ENCODE peak calls at places on chromosome 17, in ten cellular contexts. Z, D, N, U, M, C, A, P, R and F are unnamed samples.

GRCh38 chr17:58224315-58224714 is 5.3 kb upstream of the MKS1 start:
- DNase-seq in N (no peak), R (peak; percentile 34), Z (no peak), C (peak; percentile 34), M (no peak), U (peak; percentile 43), A (no peak), P (peak; percentile 53), D (peak; percentile 55), F (no peak)

GRCh38 chr17:68290955-68291835 is at the start of the genes ARSG and SLC16A6:
- DNase-seq in N (peak; percentile 73), C (peak; percentile 40), P (peak; percentile 68), U (peak; percentile 34), Z (peak; percentile 55), D (peak; percentile 58), R (no peak), M (peak; percentile 80), A (peak; percentile 9), F (no peak)

GRCh38 chr17:47176438-47176837 is 12.7 kb downstream of the CDC27 start:
- DNase-seq in M (no peak), U (no peak), N (no peak), P (no peak), Z (no peak), R (no peak), A (no peak), C (no peak), D (no peak), F (no peak)

GRCh38 chr17:17840751-17841591 is 4.2 kb upstream of the SREBF1 start:
- DNase-seq in R (no peak), A (peak; percentile 65), D (peak; percentile 54), P (peak; percentile 42), Z (peak; percentile 75), U (no peak), M (no peak), N (no peak), C (peak; percentile 28), F (no peak)

GRCh38 chr17:34135841-34136240 is 119.2 kb upstream of the CCL2 start:
- DNase-seq in N (no peak), C (no peak), P (no peak), U (no peak), A (no peak), D (no peak), M (no peak), R (no peak), Z (no peak), F (no peak)

GRCh38 chr17:64092111-64092510 is 37.8 kb downstream of the ERN1 start:
- DNase-seq in D (no peak), U (no peak), N (no peak), P (no peak), A (no peak), Z (no peak), R (no peak), M (no peak), C (no peak), F (no peak)

GRCh38 chr17:28042657-28042720 is at the start of gene NLK:
- DNase-seq in N (no peak), U (no peak), M (no peak), C (no peak), Z (no peak), R (no peak), P (no peak), D (no peak), A (no peak), F (no peak)

GRCh38 chr17:229130-229944 is 47.9 kb upstream of the DOC2B start:
- DNase-seq in P (peak; percentile 18), A (no peak), C (peak; percentile 11), N (no peak), U (no peak), D (peak; percentile 35), R (no peak), Z (no peak), M (no peak), F (no peak)

GRCh38 chr17:9512323-9513168 is 63.1 kb downstream of the STX8 start:
- DNase-seq in M (no peak), R (no peak), U (no peak), C (peak; percentile 79), N (no peak), D (peak; percentile 65), Z (no peak), A (no peak), P (peak; percentile 90), F (no peak)